ENCODE peak calls at places on chromosomes 6 and 20, in ten cellular contexts. One of them, this sample, is unnamed.

GRCh38 chr20:62009869-62010445 is 55.7 kb downstream of the TAF4 start:
- DNase-seq in A549: no peak
- DNase-seq in Peyer's patch: no peak
- DNase-seq in ovary: no peak
- DNase-seq in body of pancreas: no peak
- DNase-seq in GM12892: no peak
- DNase-seq in H54: no peak
- DNase-seq in IMR-90: no peak
- DNase-seq in GM12891: no peak
- DNase-seq in uterus: no peak
- DNase-seq in this sample: no peak

GRCh38 chr20:48703107-48703506 is 124.7 kb downstream of the PREX1 start:
- DNase-seq in A549: no peak
- DNase-seq in Peyer's patch: no peak
- DNase-seq in ovary: no peak
- DNase-seq in body of pancreas: peak
- DNase-seq in GM12892: no peak
- DNase-seq in H54: no peak
- DNase-seq in IMR-90: no peak
- DNase-seq in GM12891: no peak
- DNase-seq in uterus: no peak
- DNase-seq in this sample: no peak

GRCh38 chr6:2744206-2744771 is 6.4 kb downstream of the MYLK4 start:
- DNase-seq in A549: no peak
- DNase-seq in Peyer's patch: no peak
- DNase-seq in ovary: no peak
- DNase-seq in body of pancreas: peak
- DNase-seq in GM12892: no peak
- DNase-seq in H54: no peak
- DNase-seq in IMR-90: no peak
- DNase-seq in GM12891: no peak
- DNase-seq in uterus: no peak
- DNase-seq in this sample: no peak

GRCh38 chr20:63782051-63782471 is 42.5 kb downstream of the SLC2A4RG start:
- DNase-seq in A549: no peak
- DNase-seq in Peyer's patch: no peak
- DNase-seq in ovary: no peak
- DNase-seq in body of pancreas: no peak
- DNase-seq in GM12892: no peak
- DNase-seq in H54: no peak
- DNase-seq in IMR-90: no peak
- DNase-seq in GM12891: no peak
- DNase-seq in uterus: no peak
- DNase-seq in this sample: no peak

GRCh38 chr20:19321176-19321575 is 108.7 kb downstream of the SLC24A3 start:
- DNase-seq in A549: no peak
- DNase-seq in Peyer's patch: no peak
- DNase-seq in ovary: no peak
- DNase-seq in body of pancreas: no peak
- DNase-seq in GM12892: no peak
- DNase-seq in H54: no peak
- DNase-seq in IMR-90: no peak
- DNase-seq in GM12891: no peak
- DNase-seq in uterus: no peak
- DNase-seq in this sample: no peak

GRCh38 chr6:134938896-134939295 is 11.0 kb downstream of the ALDH8A1 start:
- DNase-seq in A549: no peak
- DNase-seq in Peyer's patch: no peak
- DNase-seq in ovary: no peak
- DNase-seq in body of pancreas: no peak
- DNase-seq in GM12892: no peak
- DNase-seq in H54: no peak
- DNase-seq in IMR-90: peak
- DNase-seq in GM12891: peak
- DNase-seq in uterus: no peak
- DNase-seq in this sample: no peak

GRCh38 chr6:161400650-161401049 is 126.8 kb upstream of the AGPAT4 start:
- DNase-seq in A549: no peak
- DNase-seq in Peyer's patch: no peak
- DNase-seq in ovary: no peak
- DNase-seq in body of pancreas: no peak
- DNase-seq in GM12892: no peak
- DNase-seq in H54: no peak
- DNase-seq in IMR-90: no peak
- DNase-seq in GM12891: no peak
- DNase-seq in uterus: no peak
- DNase-seq in this sample: no peak

GRCh38 chr20:25356294-25356933 is 34.2 kb downstream of the ABHD12 start:
- DNase-seq in A549: no peak
- DNase-seq in Peyer's patch: no peak
- DNase-seq in ovary: no peak
- DNase-seq in body of pancreas: peak
- DNase-seq in GM12892: no peak
- DNase-seq in H54: no peak
- DNase-seq in IMR-90: no peak
- DNase-seq in GM12891: no peak
- DNase-seq in uterus: no peak
- DNase-seq in this sample: no peak

GRCh38 chr20:49747707-49748524 is 34.2 kb upstream of the B4GALT5 start:
- DNase-seq in A549: peak
- DNase-seq in Peyer's patch: peak
- DNase-seq in ovary: peak
- DNase-seq in body of pancreas: peak
- DNase-seq in GM12892: no peak
- DNase-seq in H54: no peak
- DNase-seq in IMR-90: peak
- DNase-seq in GM12891: no peak
- DNase-seq in uterus: peak
- DNase-seq in this sample: peak

GRCh38 chr20:61778485-61778863 is 287.2 kb downstream of the TAF4 start:
- DNase-seq in A549: no peak
- DNase-seq in Peyer's patch: no peak
- DNase-seq in ovary: no peak
- DNase-seq in body of pancreas: no peak
- DNase-seq in GM12892: no peak
- DNase-seq in H54: no peak
- DNase-seq in IMR-90: no peak
- DNase-seq in GM12891: no peak
- DNase-seq in uterus: no peak
- DNase-seq in this sample: no peak

GRCh38 chr20:10639762-10640556 is 33.8 kb downstream of the JAG1 start:
- DNase-seq in A549: no peak
- DNase-seq in Peyer's patch: no peak
- DNase-seq in ovary: no peak
- DNase-seq in body of pancreas: peak
- DNase-seq in GM12892: no peak
- DNase-seq in H54: no peak
- DNase-seq in IMR-90: no peak
- DNase-seq in GM12891: no peak
- DNase-seq in uterus: no peak
- DNase-seq in this sample: no peak

GRCh38 chr6:138404666-138405337 is 779 bp downstream of the HEBP2 start:
- DNase-seq in A549: no peak
- DNase-seq in Peyer's patch: peak
- DNase-seq in ovary: peak
- DNase-seq in body of pancreas: no peak
- DNase-seq in GM12892: no peak
- DNase-seq in H54: no peak
- DNase-seq in IMR-90: no peak
- DNase-seq in GM12891: peak
- DNase-seq in uterus: peak
- DNase-seq in this sample: peak

GRCh38 chr6:31158140-31158862 is at the start of gene TCF19:
- DNase-seq in A549: peak
- DNase-seq in Peyer's patch: peak
- DNase-seq in ovary: peak
- DNase-seq in body of pancreas: peak
- DNase-seq in GM12892: peak
- DNase-seq in H54: peak
- DNase-seq in IMR-90: peak
- DNase-seq in GM12891: peak
- DNase-seq in uterus: peak
- DNase-seq in this sample: peak
- TF ChIP-seq POLR2A in A549: peak
- TF ChIP-seq POLR2A in Peyer's patch: no peak
- TF ChIP-seq POLR2A in ovary: no peak
- TF ChIP-seq POLR2A in body of pancreas: peak
- TF ChIP-seq POLR2A in GM12892: peak
- TF ChIP-seq POLR2A in H54: peak
- TF ChIP-seq POLR2A in IMR-90: no peak
- TF ChIP-seq POLR2A in GM12891: no peak
- TF ChIP-seq POLR2A in uterus: peak
- TF ChIP-seq POLR2A in this sample: peak

GRCh38 chr20:53752971-53753879 is 159.6 kb upstream of the ZNF217 start:
- DNase-seq in A549: peak
- DNase-seq in Peyer's patch: no peak
- DNase-seq in ovary: no peak
- DNase-seq in body of pancreas: no peak
- DNase-seq in GM12892: no peak
- DNase-seq in H54: no peak
- DNase-seq in IMR-90: peak
- DNase-seq in GM12891: no peak
- DNase-seq in uterus: no peak
- DNase-seq in this sample: peak
- TF ChIP-seq POLR2A in A549: no peak
- TF ChIP-seq POLR2A in Peyer's patch: no peak
- TF ChIP-seq POLR2A in ovary: no peak
- TF ChIP-seq POLR2A in body of pancreas: no peak
- TF ChIP-seq POLR2A in GM12892: peak
- TF ChIP-seq POLR2A in H54: no peak
- TF ChIP-seq POLR2A in IMR-90: peak
- TF ChIP-seq POLR2A in GM12891: no peak
- TF ChIP-seq POLR2A in uterus: no peak
- TF ChIP-seq POLR2A in this sample: no peak

GRCh38 chr20:51750770-51751388 is 17.3 kb downstream of the ATP9A start:
- DNase-seq in A549: no peak
- DNase-seq in Peyer's patch: no peak
- DNase-seq in ovary: no peak
- DNase-seq in body of pancreas: no peak
- DNase-seq in GM12892: no peak
- DNase-seq in H54: no peak
- DNase-seq in IMR-90: no peak
- DNase-seq in GM12891: no peak
- DNase-seq in uterus: no peak
- DNase-seq in this sample: no peak

GRCh38 chr20:51749674-51750036 is 18.5 kb downstream of the ATP9A start:
- DNase-seq in A549: peak
- DNase-seq in Peyer's patch: no peak
- DNase-seq in ovary: no peak
- DNase-seq in body of pancreas: no peak
- DNase-seq in GM12892: no peak
- DNase-seq in H54: no peak
- DNase-seq in IMR-90: peak
- DNase-seq in GM12891: no peak
- DNase-seq in uterus: no peak
- DNase-seq in this sample: no peak

GRCh38 chr20:51752343-51752951 is 15.7 kb downstream of the ATP9A start:
- DNase-seq in A549: peak
- DNase-seq in Peyer's patch: no peak
- DNase-seq in ovary: no peak
- DNase-seq in body of pancreas: no peak
- DNase-seq in GM12892: no peak
- DNase-seq in H54: peak
- DNase-seq in IMR-90: peak
- DNase-seq in GM12891: no peak
- DNase-seq in uterus: no peak
- DNase-seq in this sample: no peak

GRCh38 chr20:51747182-51747911 is 20.8 kb downstream of the ATP9A start:
- DNase-seq in A549: peak
- DNase-seq in Peyer's patch: peak
- DNase-seq in ovary: no peak
- DNase-seq in body of pancreas: no peak
- DNase-seq in GM12892: no peak
- DNase-seq in H54: no peak
- DNase-seq in IMR-90: no peak
- DNase-seq in GM12891: no peak
- DNase-seq in uterus: no peak
- DNase-seq in this sample: no peak

DNA sequence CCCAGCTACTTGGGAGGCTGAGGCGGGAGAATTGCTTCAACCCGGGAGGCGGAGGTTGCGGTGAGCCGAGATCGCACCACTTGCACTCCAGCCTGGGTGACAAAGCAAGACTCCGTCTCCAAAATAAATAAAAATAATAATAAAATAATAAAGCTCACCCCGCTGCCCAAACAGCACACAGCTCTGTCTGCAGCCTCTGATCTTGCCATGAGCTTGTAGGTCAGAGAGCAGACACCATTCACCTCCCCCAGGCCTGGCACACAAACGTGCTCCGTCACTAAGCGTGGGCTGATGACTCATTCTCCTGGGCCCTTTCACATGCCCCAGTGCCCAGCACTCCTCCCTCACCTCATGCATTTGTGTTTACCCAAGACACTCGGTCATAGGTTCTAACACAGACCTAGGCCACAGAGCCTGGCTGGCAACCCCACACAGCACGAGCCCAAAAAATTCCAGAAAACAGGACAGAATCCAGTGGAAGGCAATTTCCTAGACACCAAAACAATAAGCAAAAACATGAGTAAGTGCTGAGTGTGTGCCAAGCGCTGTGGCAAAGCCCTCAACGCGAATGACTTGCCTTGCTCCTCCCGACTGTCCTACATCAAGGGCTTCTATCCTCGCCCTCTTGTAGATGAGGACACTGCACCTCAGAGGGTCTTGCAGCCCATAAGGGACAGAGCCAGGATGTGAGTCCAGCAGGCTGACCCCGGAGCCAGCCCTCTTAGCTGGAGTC is 18.0 kb downstream of the ATP9A start:
- DNase-seq in A549: peak
- DNase-seq in Peyer's patch: peak
- DNase-seq in ovary: peak
- DNase-seq in body of pancreas: peak
- DNase-seq in GM12892: no peak
- DNase-seq in H54: peak
- DNase-seq in IMR-90: peak
- DNase-seq in GM12891: no peak
- DNase-seq in uterus: peak
- DNase-seq in this sample: no peak
- TF ChIP-seq POLR2A in A549: no peak
- TF ChIP-seq POLR2A in Peyer's patch: no peak
- TF ChIP-seq POLR2A in ovary: no peak
- TF ChIP-seq POLR2A in body of pancreas: no peak
- TF ChIP-seq POLR2A in GM12892: no peak
- TF ChIP-seq POLR2A in H54: no peak
- TF ChIP-seq POLR2A in IMR-90: peak
- TF ChIP-seq POLR2A in GM12891: no peak
- TF ChIP-seq POLR2A in uterus: no peak
- TF ChIP-seq POLR2A in this sample: no peak

GRCh38 chr6:122829456-122829855 is 40.4 kb downstream of the SMPDL3A start:
- DNase-seq in A549: no peak
- DNase-seq in Peyer's patch: no peak
- DNase-seq in ovary: no peak
- DNase-seq in body of pancreas: no peak
- DNase-seq in GM12892: no peak
- DNase-seq in H54: no peak
- DNase-seq in IMR-90: no peak
- DNase-seq in GM12891: no peak
- DNase-seq in uterus: no peak
- DNase-seq in this sample: no peak

GRCh38 chr6:122821095-122821494 is 32.0 kb downstream of the SMPDL3A start:
- DNase-seq in A549: no peak
- DNase-seq in Peyer's patch: no peak
- DNase-seq in ovary: no peak
- DNase-seq in body of pancreas: no peak
- DNase-seq in GM12892: no peak
- DNase-seq in H54: no peak
- DNase-seq in IMR-90: no peak
- DNase-seq in GM12891: no peak
- DNase-seq in uterus: no peak
- DNase-seq in this sample: no peak

GRCh38 chr6:122825180-122825579 is 36.1 kb downstream of the SMPDL3A start:
- DNase-seq in A549: no peak
- DNase-seq in Peyer's patch: no peak
- DNase-seq in ovary: no peak
- DNase-seq in body of pancreas: no peak
- DNase-seq in GM12892: no peak
- DNase-seq in H54: no peak
- DNase-seq in IMR-90: no peak
- DNase-seq in GM12891: no peak
- DNase-seq in uterus: no peak
- DNase-seq in this sample: no peak
- TF ChIP-seq POLR2A in A549: no peak
- TF ChIP-seq POLR2A in Peyer's patch: no peak
- TF ChIP-seq POLR2A in ovary: no peak
- TF ChIP-seq POLR2A in body of pancreas: no peak
- TF ChIP-seq POLR2A in GM12892: no peak
- TF ChIP-seq POLR2A in H54: no peak
- TF ChIP-seq POLR2A in IMR-90: no peak
- TF ChIP-seq POLR2A in GM12891: no peak
- TF ChIP-seq POLR2A in uterus: no peak
- TF ChIP-seq POLR2A in this sample: no peak

This sample was measured in erythroblast.